ENCODE peak calls at places on chromosomes 2 and 18, in six cellular contexts. N, J, C, Y, A and R are unnamed samples.
A peak's percentile ranks its signal among the peaks of the same experiment; 100 is the strongest.

GRCh38 chr18:32427084-32427933 is 43.4 kb downstream of the GAREM1 start:
- DNase-seq in N (no peak), J (no peak), C (no peak), Y (no peak), A (no peak), R (no peak)

GRCh38 chr2:165846056-165846455 is 52.0 kb upstream of the GALNT3 start:
- DNase-seq in N (no peak), J (no peak), C (no peak), Y (no peak), A (no peak), R (no peak)

GRCh38 chr2:203671876-203672275 is 34.6 kb upstream of the CD28 start:
- DNase-seq in N (no peak), J (no peak), C (no peak), Y (no peak), A (no peak), R (no peak)

GRCh38 chr2:42809876-42810125 is 17.4 kb upstream of the HAAO start:
- DNase-seq in N (no peak), J (peak; percentile 45), C (peak; percentile 74), Y (peak; percentile 87), A (no peak), R (peak; percentile 65)

GRCh38 chr2:23497063-23497462 is 112.1 kb downstream of the KLHL29 start:
- DNase-seq in N (no peak), J (no peak), C (no peak), Y (no peak), A (no peak), R (peak; percentile 40)

GRCh38 chr2:232211743-232212686 is 166.5 kb upstream of the ALPP start:
- DNase-seq in N (no peak), J (no peak), C (no peak), Y (no peak), A (no peak), R (no peak)

GRCh38 chr18:61896767-61897166 is 4.0 kb upstream of the RNF152 start:
- DNase-seq in N (no peak), J (no peak), C (no peak), Y (peak; percentile 15), A (no peak), R (no peak)

GRCh38 chr2:209526541-209526940 is 102.7 kb downstream of the MAP2 start:
- DNase-seq in N (no peak), J (no peak), C (no peak), Y (no peak), A (peak; percentile 3), R (no peak)

GRCh38 chr2:62461707-62462106 is 44.3 kb downstream of the TMEM17 start:
- DNase-seq in N (no peak), J (no peak), C (no peak), Y (no peak), A (no peak), R (no peak)

GRCh38 chr2:153408708-153409107 is 69.9 kb downstream of the RPRM start:
- DNase-seq in N (no peak), J (no peak), C (no peak), Y (no peak), A (no peak), R (no peak)

GRCh38 chr2:50546790-50547189 is 485.1 kb downstream of the NRXN1 start:
- DNase-seq in N (no peak), J (no peak), C (no peak), Y (no peak), A (no peak), R (no peak)

GRCh38 chr2:71721669-71722068 is 268.3 kb downstream of the DYSF start:
- DNase-seq in N (no peak), J (no peak), C (no peak), Y (no peak), A (no peak), R (no peak)

GRCh38 chr2:231761735-231762134 is 19.3 kb downstream of the PDE6D start:
- DNase-seq in N (no peak), J (no peak), C (no peak), Y (no peak), A (no peak), R (no peak)

GRCh38 chr2:20988906-20989305 is 55.0 kb downstream of the APOB start:
- DNase-seq in N (no peak), J (no peak), C (no peak), Y (no peak), A (no peak), R (no peak)

GRCh38 chr2:190553254-190553653 is 18.7 kb upstream of the NEMP2 start:
- DNase-seq in N (no peak), J (no peak), C (no peak), Y (no peak), A (no peak), R (no peak)

GRCh38 chr2:3200420-3200939 is 177.1 kb downstream of the EIPR1 start:
- DNase-seq in N (no peak), J (no peak), C (no peak), Y (no peak), A (no peak), R (no peak)

GRCh38 chr2:131030478-131030971 is 62.7 kb downstream of the FAM168B start:
- DNase-seq in N (no peak), J (no peak), C (no peak), Y (no peak), A (no peak), R (no peak)

GRCh38 chr2:1744446-1745170 is at the start of gene PXDN:
- DNase-seq in N (no peak), J (no peak), C (peak; percentile 59), Y (no peak), A (peak; percentile 47), R (no peak)

GRCh38 chr2:157971702-157972101 is 95.6 kb upstream of the ACVR1 start:
- DNase-seq in N (no peak), J (no peak), C (no peak), Y (no peak), A (no peak), R (no peak)

GRCh38 chr18:59994357-59994756 is 94.6 kb downstream of the PMAIP1 start:
- DNase-seq in N (no peak), J (no peak), C (no peak), Y (peak; percentile 3), A (peak; percentile 23), R (no peak)

GRCh38 chr2:239756392-239757153 is 268.6 kb downstream of the NDUFA10 start:
- DNase-seq in N (no peak), J (no peak), C (no peak), Y (no peak), A (no peak), R (no peak)